ENCODE peak calls at places on chromosomes 16 and 17, in six cellular contexts. M, N, U, T, F and E are unnamed samples.

GRCh38 chr16:23155445-23156049 is 6.3 kb upstream of the USP31 start:
- DNase-seq in M (no peak), N (peak; percentile 45), U (no peak), T (peak; percentile 58), F (peak; percentile 54), E (no peak)

GRCh38 chr16:57840833-57841232 is 38.5 kb upstream of the KIFC3 start:
- DNase-seq in M (no peak), N (no peak), U (no peak), T (no peak), F (no peak), E (no peak)

GRCh38 chr17:77507116-77507885 is 366.5 kb downstream of the SEC14L1 start:
- DNase-seq in M (peak; percentile 19), N (no peak), U (no peak), T (no peak), F (peak; percentile 62), E (no peak)

GRCh38 chr17:34582185-34582900 is 3.0 kb downstream of the TMEM132E start:
- DNase-seq in M (peak; percentile 10), N (no peak), U (no peak), T (no peak), F (peak; percentile 70), E (no peak)

GRCh38 chr16:82329504-82330192 is 159.6 kb upstream of the MPHOSPH6 start:
- DNase-seq in M (no peak), N (no peak), U (no peak), T (no peak), F (peak; percentile 21), E (no peak)

GRCh38 chr17:7992516-7992915 is 9.9 kb upstream of the GUCY2D start:
- DNase-seq in M (peak; percentile 72), N (no peak), U (peak; percentile 70), T (no peak), F (peak; percentile 12), E (no peak)

GRCh38 chr16:58501242-58502131 is 1.5 kb downstream of the NDRG4 start:
- DNase-seq in M (peak; percentile 26), N (peak; percentile 62), U (no peak), T (peak; percentile 85), F (peak; percentile 92), E (peak; percentile 63)

GRCh38 chr17:13102477-13102876 is 84.7 kb upstream of the ELAC2 start:
- DNase-seq in M (no peak), N (no peak), U (no peak), T (peak; percentile 14), F (no peak), E (no peak)

GRCh38 chr17:62093188-62094155 is 28.4 kb upstream of the MED13 start:
- DNase-seq in M (peak; percentile 97), N (no peak), U (peak; percentile 30), T (no peak), F (no peak), E (no peak)

GRCh38 chr16:30428055-30428454 is 1.8 kb downstream of the DCTPP1 start:
- DNase-seq in M (no peak), N (no peak), U (no peak), T (no peak), F (no peak), E (no peak)

GRCh38 chr16:52404546-52404945 is 142.4 kb downstream of the TOX3 start:
- DNase-seq in M (no peak), N (no peak), U (no peak), T (no peak), F (no peak), E (no peak)

GRCh38 chr17:17921192-17922082 is 50.8 kb downstream of the TOM1L2 start:
- DNase-seq in M (peak; percentile 94), N (no peak), U (peak; percentile 75), T (no peak), F (peak; percentile 90), E (no peak)

GRCh38 chr16:56923481-56923880 is 8.5 kb upstream of the HERPUD1 start:
- DNase-seq in M (peak; percentile 44), N (no peak), U (no peak), T (no peak), F (no peak), E (no peak)

GRCh38 chr17:7835818-7836595 is 2.0 kb downstream of the KDM6B start:
- DNase-seq in M (peak; percentile 77), N (no peak), U (peak; percentile 77), T (no peak), F (peak; percentile 84), E (no peak)

GRCh38 chr16:52114414-52114813 is 432.5 kb downstream of the TOX3 start:
- DNase-seq in M (no peak), N (no peak), U (no peak), T (no peak), F (peak; percentile 5), E (no peak)

GRCh38 chr16:70778901-70779309 is 22.1 kb downstream of the VAC14 start:
- DNase-seq in M (peak; percentile 90), N (no peak), U (peak; percentile 35), T (no peak), F (peak; percentile 86), E (no peak)

GRCh38 chr16:12062343-12063003 is 85.9 kb downstream of the SNX29 start:
- DNase-seq in M (peak; percentile 99), N (no peak), U (peak; percentile 58), T (no peak), F (no peak), E (no peak)

GRCh38 chr16:27444470-27444869 is 42.5 kb downstream of the IL21R start:
- DNase-seq in M (no peak), N (no peak), U (no peak), T (no peak), F (no peak), E (no peak)

GRCh38 chr16:56734429-56734828 is 4.5 kb downstream of the NUP93 start:
- DNase-seq in M (peak; percentile 45), N (no peak), U (no peak), T (no peak), F (no peak), E (no peak)

GRCh38 chr17:18992454-18993130 is 12.0 kb downstream of the FAM83G start:
- DNase-seq in M (no peak), N (peak; percentile 68), U (no peak), T (no peak), F (no peak), E (peak; percentile 91)

GRCh38 chr17:5676012-5676411 is 91.7 kb upstream of the NLRP1 start:
- DNase-seq in M (no peak), N (no peak), U (no peak), T (no peak), F (no peak), E (no peak)

GRCh38 chr16:80806957-80807356 is 2.6 kb upstream of the CDYL2 start:
- DNase-seq in M (peak; percentile 80), N (no peak), U (no peak), T (no peak), F (no peak), E (no peak)

GRCh38 chr17:37743612-37743874 is 1.3 kb downstream of the HNF1B start:
- DNase-seq in M (no peak), N (no peak), U (no peak), T (no peak), F (no peak), E (no peak)

GRCh38 chr16:50538411-50539052 is 9.7 kb upstream of the NKD1 start:
- DNase-seq in M (no peak), N (no peak), U (peak; percentile 53), T (no peak), F (no peak), E (no peak)

DNA sequence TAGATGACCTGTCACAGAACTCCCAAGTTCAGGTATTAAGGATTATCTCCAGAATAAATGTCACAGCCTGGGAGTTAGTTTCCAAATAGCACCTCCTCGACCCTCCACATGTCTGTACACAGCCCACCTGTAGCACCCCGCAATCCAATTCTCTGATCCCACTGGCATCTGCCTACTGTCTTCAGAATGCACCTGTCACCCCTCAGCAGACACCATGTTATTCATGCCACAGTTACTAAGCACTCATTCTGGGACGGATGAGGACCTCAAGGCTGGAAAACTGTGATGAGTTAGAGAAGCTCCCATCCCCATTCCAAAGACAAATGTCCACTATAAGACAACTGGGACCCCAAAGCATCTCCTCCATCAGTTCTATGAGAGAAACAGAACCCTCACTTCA is 7.8 kb downstream of the EMP2 start:
- DNase-seq in M (no peak), N (no peak), U (no peak), T (no peak), F (no peak), E (no peak)
- H3K4me1 ChIP-seq in M (peaks cover 23% of the 10 kb centered on the region), N (no peaks in the 10 kb centered on the region), U (peaks cover 15% of the 10 kb centered on the region), T (peaks cover 8% of the 10 kb centered on the region), F (peaks cover 13% of the 10 kb centered on the region), E (peaks cover 12% of the 10 kb centered on the region)

GRCh38 chr17:80424878-80425765 is 10.2 kb downstream of the ENDOV start:
- DNase-seq in M (no peak), N (peak; percentile 66), U (no peak), T (no peak), F (no peak), E (no peak)

GRCh38 chr17:80428363-80428762 is 13.4 kb downstream of the ENDOV start:
- DNase-seq in M (no peak), N (no peak), U (no peak), T (no peak), F (no peak), E (no peak)

GRCh38 chr17:80425835-80426426 is 11.0 kb downstream of the ENDOV start:
- DNase-seq in M (no peak), N (no peak), U (no peak), T (no peak), F (no peak), E (no peak)

GRCh38 chr17:80427366-80428282 is 12.7 kb downstream of the ENDOV start:
- DNase-seq in M (no peak), N (no peak), U (no peak), T (no peak), F (no peak), E (no peak)

DNA sequence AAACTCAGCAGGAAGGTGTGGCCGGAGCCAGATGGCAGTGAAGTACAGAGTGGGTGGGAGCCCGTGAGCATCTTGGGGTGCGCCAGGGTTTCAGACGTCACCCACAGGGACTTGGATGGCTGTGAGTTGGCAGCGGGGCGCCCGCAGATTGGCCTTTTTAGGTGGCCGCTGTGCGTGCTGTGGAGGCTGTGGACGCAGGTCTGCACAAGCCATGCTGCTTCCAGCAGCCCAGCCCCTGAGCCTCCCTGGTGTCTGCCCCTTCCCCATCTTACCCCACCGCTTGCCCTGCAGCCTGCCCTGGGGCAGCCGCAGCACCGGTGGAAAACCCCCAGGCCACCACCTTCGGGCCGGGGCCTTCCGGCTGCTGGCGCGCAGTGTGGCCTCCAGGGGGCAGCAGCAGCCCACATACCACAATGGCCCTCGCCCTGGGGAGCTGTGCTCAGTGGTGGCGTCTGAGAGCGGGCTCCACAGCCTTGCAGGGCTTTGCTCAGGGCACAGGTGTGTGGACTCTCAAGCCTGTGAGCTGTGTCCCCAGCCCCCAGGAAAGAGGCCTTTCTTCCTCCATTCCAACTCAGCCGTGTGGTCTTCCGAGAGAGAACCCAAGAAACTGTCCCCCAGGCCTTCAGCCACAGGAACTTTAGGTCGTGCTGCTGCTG is 11.8 kb downstream of the ENDOV start:
- DNase-seq in M (peak; percentile 83), N (peak; percentile 89), U (peak; percentile 71), T (peak; percentile 93), F (peak; percentile 90), E (peak; percentile 69)
- H3K9me2 ChIP-seq in M (no peaks in the 10 kb centered on the region), N (no peaks in the 10 kb centered on the region), U (no peaks in the 10 kb centered on the region), T (no peaks in the 10 kb centered on the region), F (no peaks in the 10 kb centered on the region), E (no peaks in the 10 kb centered on the region)

GRCh38 chr16:9105189-9105588 is 13.7 kb downstream of the HAPSTR1 start:
- DNase-seq in M (no peak), N (no peak), U (no peak), T (no peak), F (no peak), E (no peak)
- H3K4me1 ChIP-seq in M (peaks cover 76% of the 10 kb centered on the region), N (peaks cover 7% of the 10 kb centered on the region), U (peaks cover 45% of the 10 kb centered on the region), T (peaks cover 16% of the 10 kb centered on the region), F (peaks cover 48% of the 10 kb centered on the region), E (peaks cover 1% of the 10 kb centered on the region)

DNA sequence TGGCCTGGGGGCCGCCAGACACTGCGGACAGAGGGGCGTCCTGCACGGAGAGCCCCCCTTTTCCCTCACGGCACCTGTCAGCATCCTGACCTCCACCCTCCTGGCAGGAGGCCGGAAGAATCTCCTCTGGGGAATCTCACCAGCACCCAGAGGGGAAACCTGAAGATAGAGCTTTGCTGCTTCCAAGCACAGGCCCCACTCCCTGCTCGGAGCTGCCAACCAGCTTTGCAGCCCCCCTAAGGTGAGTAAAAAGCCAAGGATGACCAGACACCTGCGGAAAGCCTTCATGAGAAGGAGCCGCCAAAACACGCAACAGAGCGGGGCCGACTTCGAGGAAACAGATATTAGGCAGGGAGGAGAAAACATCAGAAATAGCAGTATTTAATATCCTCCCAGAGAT is 3.4 kb upstream of the RBFOX3 start:
- DNase-seq in M (no peak), N (no peak), U (no peak), T (no peak), F (no peak), E (no peak)
- H3K9me2 ChIP-seq in M (no peaks in the 10 kb centered on the region), N (no peaks in the 10 kb centered on the region), U (no peaks in the 10 kb centered on the region), T (no peaks in the 10 kb centered on the region), F (no peaks in the 10 kb centered on the region), E (no peaks in the 10 kb centered on the region)